ENCODE peak calls at places on chromosome 16, in eight cellular contexts. E is fibroblast of pulmonary artery, J is kidney, X is gastrocnemius medialis, K is IMR-90, R is A549, H is retinal pigment epithelial cell, U is K562. Y is an unnamed sample.

GRCh38 chr16:1645914-1646525 is 32.1 kb upstream of the JPT2 start:
- DNase-seq in R (peak; percentile 87), U (peak; percentile 77), K (peak; percentile 47), H (no peak), X (no peak), E (no peak), J (no peak), Y (no peak)

GRCh38 chr16:24534634-24535033 is 4.7 kb upstream of the RBBP6 start:
- DNase-seq in E (no peak), K (no peak), X (no peak), U (no peak), R (peak; percentile 51), J (no peak), H (no peak), Y (peak; percentile 33)

GRCh38 chr16:85820604-85821372 is 21.3 kb downstream of the COX4I1 start:
- DNase-seq in X (no peak), J (peak; percentile 51), U (no peak), K (no peak), E (no peak), H (no peak), R (no peak), Y (no peak)

GRCh38 chr16:8665529-8665928 is 8.9 kb upstream of the ABAT start:
- DNase-seq in J (no peak), X (no peak), R (no peak), U (no peak), K (no peak), E (no peak), H (no peak), Y (no peak)

GRCh38 chr16:71676236-71676635 is 48.3 kb downstream of the PHLPP2 start:
- DNase-seq in H (no peak), X (no peak), E (no peak), K (no peak), U (no peak), J (no peak), R (no peak), Y (no peak)

GRCh38 chr16:86979984-86980553 is 337.1 kb downstream of the C16orf95 start:
- DNase-seq in J (no peak), K (no peak), U (no peak), E (no peak), H (no peak), X (no peak), R (no peak), Y (no peak)

GRCh38 chr16:20867585-20867984 is 32.6 kb downstream of the DCUN1D3 start:
- DNase-seq in H (no peak), J (no peak), R (no peak), U (no peak), K (peak; percentile 46), X (no peak), E (peak; percentile 43), Y (peak; percentile 44)

GRCh38 chr16:83206426-83206825 is 579.7 kb downstream of the CDH13 start:
- DNase-seq in H (no peak), E (no peak), J (no peak), K (no peak), U (no peak), R (no peak), X (no peak), Y (no peak)

GRCh38 chr16:53457670-53458069 is 23.4 kb downstream of the RBL2 start:
- DNase-seq in J (no peak), U (no peak), R (no peak), H (no peak), E (no peak), K (no peak), X (no peak), Y (no peak)

GRCh38 chr16:4675864-4676786 is 17.2 kb upstream of the NUDT16L1 start:
- DNase-seq in U (peak; percentile 34), E (no peak), J (no peak), K (no peak), H (no peak), R (no peak), X (no peak), Y (no peak)

GRCh38 chr16:30491744-30492308 is 19.3 kb downstream of the ITGAL start:
- DNase-seq in K (peak; percentile 83), R (peak; percentile 66), U (peak; percentile 90), J (no peak), H (peak; percentile 11), E (peak; percentile 80), X (no peak), Y (peak; percentile 76)

GRCh38 chr16:28090646-28091377 is 27.3 kb upstream of the GSG1L start:
- DNase-seq in H (peak; percentile 16), J (peak; percentile 54), X (no peak), R (no peak), K (peak; percentile 72), E (peak; percentile 6), U (peak; percentile 47), Y (peak; percentile 64)

GRCh38 chr16:67733734-67734470 is 14.8 kb upstream of the GFOD2 start:
- DNase-seq in J (peak; percentile 23), U (no peak), X (no peak), H (no peak), K (no peak), E (no peak), R (no peak), Y (no peak)

GRCh38 chr16:84050316-84050715 is 7.7 kb upstream of the SLC38A8 start:
- DNase-seq in U (no peak), X (no peak), E (no peak), J (peak; percentile 31), K (no peak), H (no peak), R (no peak), Y (no peak)

GRCh38 chr16:69440236-69440635 is 15.8 kb downstream of the CYB5B start:
- DNase-seq in R (no peak), U (no peak), K (no peak), E (no peak), J (no peak), H (no peak), X (no peak), Y (no peak)

GRCh38 chr16:69438465-69438864 is 14.0 kb downstream of the CYB5B start:
- DNase-seq in E (no peak), X (no peak), R (no peak), J (no peak), H (no peak), K (no peak), U (no peak), Y (no peak)

GRCh38 chr16:69444873-69445517 is 20.6 kb downstream of the CYB5B start:
- DNase-seq in E (peak; percentile 54), K (peak; percentile 45), H (no peak), J (no peak), R (no peak), U (no peak), X (no peak), Y (peak; percentile 68)

GRCh38 chr16:69448470-69449193 is 24.2 kb downstream of the CYB5B start:
- DNase-seq in U (no peak), H (peak; percentile 29), X (no peak), K (peak; percentile 67), R (no peak), J (no peak), E (peak; percentile 60), Y (peak; percentile 78)

GRCh38 chr16:69443809-69444611 is 19.6 kb downstream of the CYB5B start:
- DNase-seq in R (no peak), U (peak; percentile 60), H (no peak), E (peak; percentile 66), J (no peak), X (no peak), K (peak; percentile 47), Y (peak; percentile 55)
- H3K4me3 ChIP-seq in R (peak overlapping the region; percentile 12), U (peak overlapping the region; percentile 16), H (no peak overlapping the region), E (peak overlapping the region; percentile 30), J (peak overlapping the region; percentile 44), X (peak overlapping the region; percentile 44), K (no peak overlapping the region), Y (no peak overlapping the region)

DNA sequence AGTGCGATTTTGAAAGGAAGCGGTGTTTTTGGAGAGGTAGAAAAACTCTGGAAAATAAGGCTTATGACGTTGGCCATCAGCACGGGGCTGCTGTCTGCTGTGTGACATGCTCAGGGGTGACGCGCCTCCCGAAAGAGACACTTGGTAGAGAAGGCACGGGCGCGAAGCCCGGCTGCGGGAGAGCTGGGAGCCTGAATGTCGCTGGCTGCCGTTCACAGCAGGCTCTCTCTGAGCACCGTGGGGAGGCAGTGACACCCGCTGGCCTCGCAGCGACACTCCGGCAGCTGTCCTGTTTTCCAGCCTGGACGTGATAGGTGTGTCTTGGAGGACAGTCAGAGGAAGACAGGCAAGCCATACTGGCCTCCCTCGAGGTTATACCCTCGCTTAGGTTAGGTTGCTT is 759.1 kb upstream of the RBFOX1 start:
- DNase-seq in E (no peak), R (no peak), K (no peak), X (no peak), U (peak; percentile 23), H (no peak), J (no peak), Y (no peak)
- TF ChIP-seq CTCF in E (no peak), R (no peak), K (no peak), X (no peak), U (peak; percentile 32), H (no peak), J (no peak), Y (no peak)

GRCh38 chr16:51146256-51146924 is 4.7 kb downstream of the SALL1 start:
- DNase-seq in E (peak; percentile 56), J (no peak), U (no peak), H (no peak), K (peak; percentile 75), R (no peak), X (no peak), Y (peak; percentile 59)
- H3K4me3 ChIP-seq in E (no peak overlapping the region), J (peak overlapping the region; percentile 87), U (no peak overlapping the region), H (no peak overlapping the region), K (peak overlapping the region; percentile 34), R (no peak overlapping the region), X (no peak overlapping the region), Y (no peak overlapping the region)

GRCh38 chr16:57801856-57802634 is at the start of gene KIFC3:
- DNase-seq in R (peak; percentile 74), X (no peak), J (peak; percentile 95), H (no peak), U (peak; percentile 91), K (peak; percentile 72), E (peak; percentile 77), Y (peak; percentile 83)
- TF ChIP-seq CTCF in R (peak; percentile 39), X (peak; percentile 26), J (peak; percentile 16), H (no peak), U (peak; percentile 37), K (peak; percentile 41), E (no peak), Y (no peak)

GRCh38 chr16:25692307-25692706 is 548 bp downstream of the HS3ST4 start:
- DNase-seq in E (no peak), U (no peak), R (no peak), H (no peak), K (no peak), J (no peak), X (no peak), Y (no peak)
- H3K4me3 ChIP-seq in E (no peak overlapping the region), U (no peak overlapping the region), R (peak overlapping the region; percentile 43), H (no peak overlapping the region), K (no peak overlapping the region), J (no peak overlapping the region), X (no peak overlapping the region), Y (no peak overlapping the region)

GRCh38 chr16:66260522-66261290 is 105.8 kb upstream of the CDH5 start:
- DNase-seq in H (no peak), X (no peak), K (no peak), J (no peak), U (no peak), R (no peak), E (no peak), Y (no peak)
- TF ChIP-seq CTCF in H (no peak), X (no peak), K (no peak), J (no peak), U (no peak), R (no peak), E (no peak), Y (no peak)

GRCh38 chr16:80996688-80997138 is 10.0 kb downstream of the CMC2 start:
- DNase-seq in X (no peak), K (no peak), E (no peak), J (no peak), U (no peak), H (no peak), R (no peak), Y (no peak)
- H3K4me3 ChIP-seq in X (no peak overlapping the region), K (no peak overlapping the region), E (no peak overlapping the region), J (peak overlapping the region; percentile 50), U (no peak overlapping the region), H (no peak overlapping the region), R (peak overlapping the region; percentile 40), Y (peak overlapping the region; percentile 6)